ENCODE peak calls at places on chromosomes 5 and 9, in ten cellular contexts. Z, P, E, Y, Q, U, W, N, F and D are unnamed samples.

GRCh38 chr9:77731930-77732329 is 83.8 kb upstream of the GNA14 start:
- DNase-seq in Z (no peak), P (no peak), E (no peak), Y (no peak), Q (peak), U (no peak), W (no peak), N (no peak), F (peak), D (no peak)

GRCh38 chr9:69307446-69308216 is 17.4 kb upstream of the ENTREP1 start:
- DNase-seq in Z (no peak), P (no peak), E (no peak), Y (no peak), Q (no peak), U (no peak), W (no peak), N (peak), F (no peak), D (no peak)

GRCh38 chr5:169185626-169186025 is 115.3 kb downstream of the SLIT3 start:
- DNase-seq in Z (no peak), P (no peak), E (no peak), Y (no peak), Q (no peak), U (no peak), W (no peak), N (no peak), F (no peak), D (no peak)

GRCh38 chr5:145365464-145365863 is 469.7 kb downstream of the PRELID2 start:
- DNase-seq in Z (no peak), P (no peak), E (no peak), Y (no peak), Q (no peak), U (no peak), W (no peak), N (no peak), F (no peak), D (no peak)

GRCh38 chr9:118918180-118918579 is 451.1 kb downstream of the BRINP1 start:
- DNase-seq in Z (no peak), P (no peak), E (no peak), Y (no peak), Q (no peak), U (no peak), W (no peak), N (no peak), F (no peak), D (no peak)

GRCh38 chr5:103929310-103930003 is 366.9 kb upstream of the NUDT12 start:
- DNase-seq in Z (no peak), P (no peak), E (no peak), Y (no peak), Q (no peak), U (no peak), W (no peak), N (no peak), F (no peak), D (no peak)

GRCh38 chr9:118170032-118170955 is 466.1 kb downstream of the TLR4 start:
- DNase-seq in Z (peak), P (no peak), E (peak), Y (no peak), Q (peak), U (no peak), W (no peak), N (peak), F (peak), D (no peak)

GRCh38 chr9:83449981-83450380 is 88.2 kb downstream of the FRMD3 start:
- DNase-seq in Z (no peak), P (no peak), E (no peak), Y (no peak), Q (no peak), U (no peak), W (no peak), N (no peak), F (no peak), D (peak)

GRCh38 chr9:94772654-94773303 is 46.3 kb downstream of the AOPEP start:
- DNase-seq in Z (no peak), P (no peak), E (no peak), Y (no peak), Q (no peak), U (no peak), W (no peak), N (no peak), F (no peak), D (no peak)

GRCh38 chr5:145341842-145342241 is 493.3 kb downstream of the PRELID2 start:
- DNase-seq in Z (peak), P (no peak), E (no peak), Y (no peak), Q (no peak), U (no peak), W (no peak), N (no peak), F (no peak), D (no peak)

GRCh38 chr9:81321551-81321950 is 367.8 kb downstream of the TLE1 start:
- DNase-seq in Z (no peak), P (no peak), E (no peak), Y (no peak), Q (no peak), U (no peak), W (no peak), N (no peak), F (no peak), D (no peak)

GRCh38 chr9:127943746-127944145 is 6.1 kb upstream of the DPM2 start:
- DNase-seq in Z (peak), P (no peak), E (peak), Y (peak), Q (peak), U (peak), W (peak), N (peak), F (peak), D (peak)

GRCh38 chr5:42887575-42887974 is 75.9 kb upstream of the SELENOP start:
- DNase-seq in Z (no peak), P (no peak), E (no peak), Y (no peak), Q (no peak), U (no peak), W (no peak), N (no peak), F (no peak), D (no peak)

GRCh38 chr5:42889311-42889933 is 77.7 kb upstream of the SELENOP start:
- DNase-seq in Z (peak), P (peak), E (peak), Y (no peak), Q (peak), U (peak), W (peak), N (peak), F (peak), D (no peak)

GRCh38 chr5:42886612-42887011 is 74.9 kb upstream of the SELENOP start:
- DNase-seq in Z (no peak), P (no peak), E (no peak), Y (no peak), Q (no peak), U (no peak), W (no peak), N (no peak), F (no peak), D (no peak)

GRCh38 chr5:42888771-42889170 is 77.1 kb upstream of the SELENOP start:
- DNase-seq in Z (no peak), P (no peak), E (no peak), Y (no peak), Q (no peak), U (no peak), W (no peak), N (no peak), F (no peak), D (no peak)

DNA sequence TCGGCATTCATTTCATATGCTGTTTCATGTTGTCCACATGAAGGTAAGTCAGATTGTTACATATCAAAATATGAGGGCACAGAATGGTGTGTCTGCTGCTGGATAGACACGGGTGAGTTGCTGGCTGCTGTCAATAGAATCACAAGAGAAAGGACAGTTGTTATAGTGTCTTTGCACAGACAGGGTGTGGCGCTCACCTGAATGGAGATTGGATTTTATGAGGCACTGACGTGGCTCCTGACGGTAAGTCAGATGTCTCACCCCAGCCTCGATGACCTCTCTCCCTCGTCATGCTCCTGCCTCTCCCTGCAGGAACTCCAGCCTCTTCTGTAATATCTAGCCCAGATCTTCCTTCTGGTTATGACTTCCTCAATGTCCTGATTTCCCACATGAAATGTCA is 75.4 kb upstream of the SELENOP start:
- DNase-seq in Z (peak), P (no peak), E (no peak), Y (no peak), Q (no peak), U (no peak), W (no peak), N (no peak), F (no peak), D (no peak)
- TF ChIP-seq POLR2A in Z (no peak), P (no peak), E (no peak), Y (no peak), Q (no peak), U (no peak), W (no peak), N (no peak), F (no peak), D (no peak)

DNA sequence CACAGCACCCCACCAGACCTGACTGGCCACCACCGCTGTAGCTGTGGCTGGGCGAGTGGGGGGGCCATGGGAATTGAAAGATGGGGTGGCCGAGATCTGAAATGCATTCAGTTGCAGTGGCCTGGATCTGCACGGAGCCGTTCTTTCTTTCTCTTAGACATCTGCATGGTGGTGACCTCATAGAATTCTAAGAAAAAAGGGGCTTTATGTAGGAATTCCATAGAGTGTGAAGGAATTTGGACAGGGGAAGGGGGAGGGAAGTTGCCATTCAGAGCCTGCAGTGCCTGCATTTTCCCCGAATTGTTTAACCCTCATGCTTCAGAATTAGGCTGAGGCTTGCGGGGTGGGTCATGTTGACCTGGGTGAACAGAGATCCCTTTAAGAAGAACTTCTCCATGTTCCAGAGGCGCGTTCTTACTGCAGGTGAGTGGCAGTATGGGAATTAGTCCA is 4.9 kb downstream of the NEK6 start:
- DNase-seq in Z (no peak), P (no peak), E (no peak), Y (no peak), Q (no peak), U (no peak), W (no peak), N (no peak), F (no peak), D (no peak)
- H3K27ac ChIP-seq in Z (peak), P (no peak), E (no peak), Y (no peak), Q (no peak), U (peak), W (no peak), N (no peak), F (no peak), D (no peak)

GRCh38 chr9:129740174-129740573 is 12.7 kb downstream of the PTGES start:
- DNase-seq in Z (no peak), P (no peak), E (no peak), Y (no peak), Q (no peak), U (no peak), W (no peak), N (no peak), F (no peak), D (no peak)

GRCh38 chr9:129735546-129735945 is 17.3 kb downstream of the PTGES start:
- DNase-seq in Z (no peak), P (no peak), E (no peak), Y (no peak), Q (no peak), U (no peak), W (no peak), N (no peak), F (no peak), D (no peak)

GRCh38 chr9:129739432-129739831 is 13.4 kb downstream of the PTGES start:
- DNase-seq in Z (no peak), P (no peak), E (no peak), Y (no peak), Q (no peak), U (no peak), W (no peak), N (no peak), F (no peak), D (no peak)

GRCh38 chr9:129736334-129736733 is 16.5 kb downstream of the PTGES start:
- DNase-seq in Z (no peak), P (no peak), E (no peak), Y (no peak), Q (no peak), U (no peak), W (no peak), N (no peak), F (no peak), D (no peak)

DNA sequence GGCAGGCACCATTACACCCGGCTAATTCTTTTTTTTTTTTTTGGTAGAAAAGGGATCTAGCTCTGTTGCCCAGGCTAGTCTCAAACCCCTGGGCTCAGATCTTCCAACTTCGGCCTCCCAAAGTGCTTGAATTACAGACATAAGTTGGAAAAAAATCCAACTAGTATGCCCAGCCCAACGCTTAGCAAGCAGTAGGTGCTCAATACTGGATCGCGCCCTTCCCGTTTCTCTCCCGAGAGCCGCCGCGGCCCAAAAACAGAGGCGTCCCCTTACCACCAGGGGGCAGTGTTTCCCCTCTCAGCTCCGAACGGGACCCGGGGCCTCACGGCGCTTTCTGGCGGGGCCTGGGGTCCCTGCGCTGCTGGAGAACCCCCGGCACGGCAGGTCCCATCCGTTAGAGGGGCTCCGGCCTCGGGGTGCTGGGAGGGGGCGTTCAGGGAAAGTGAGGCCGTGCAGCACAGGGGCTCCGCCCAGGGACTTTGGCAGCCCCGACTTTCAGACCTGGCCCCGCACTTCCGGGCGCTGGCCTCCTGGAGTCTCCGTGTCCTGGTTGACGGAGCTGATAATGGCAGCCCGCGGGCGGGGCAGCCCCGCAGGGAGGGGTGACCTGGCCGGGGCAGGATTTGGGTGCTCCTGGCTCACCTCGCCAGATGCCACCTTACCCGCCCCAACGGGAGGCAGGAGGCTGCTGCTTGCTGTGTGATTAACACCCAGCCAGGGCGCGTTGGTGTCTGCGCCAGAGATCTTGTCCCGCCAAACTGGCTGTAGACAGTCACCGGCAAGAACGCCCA is 15.2 kb downstream of the PTGES start:
- DNase-seq in Z (peak), P (peak), E (peak), Y (peak), Q (peak), U (peak), W (peak), N (peak), F (peak), D (peak)
- TF ChIP-seq POLR2A in Z (no peak), P (no peak), E (no peak), Y (no peak), Q (no peak), U (no peak), W (no peak), N (no peak), F (peak), D (peak)

DNA sequence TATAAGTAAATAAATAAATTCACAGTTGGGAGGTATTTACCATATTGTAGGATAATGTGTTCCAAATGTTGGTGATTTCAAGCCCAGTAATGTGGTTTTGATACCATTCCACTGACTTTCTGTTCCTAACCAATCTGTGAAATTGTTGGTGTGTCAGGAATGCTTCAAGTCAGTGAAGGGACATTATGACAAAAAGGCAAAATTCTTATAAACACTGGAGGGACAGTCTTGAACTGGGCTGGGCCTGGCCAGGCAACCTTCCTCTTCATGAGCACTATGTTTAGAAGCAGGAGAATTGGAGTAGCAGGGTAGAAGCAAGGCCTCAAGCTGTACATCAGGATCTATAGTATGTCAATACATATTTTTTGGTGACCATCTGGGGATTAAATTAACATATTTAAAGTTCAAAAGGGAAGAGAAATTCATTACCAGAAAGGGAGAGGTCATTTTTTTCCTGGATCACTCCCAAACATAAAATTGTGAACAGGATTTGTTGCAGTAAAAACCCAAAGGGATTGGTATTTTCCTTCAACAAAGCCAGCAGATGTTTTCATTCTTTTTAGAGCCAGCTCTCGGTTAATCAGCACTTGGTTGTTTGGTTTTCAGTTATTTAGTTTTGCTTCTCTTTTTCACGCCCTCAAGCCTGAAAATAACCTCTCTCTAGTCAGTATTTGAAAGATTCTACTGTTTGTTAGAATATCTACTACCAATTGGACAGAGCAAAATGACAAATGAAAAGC is 77.9 kb upstream of the PIK3R1 start:
- DNase-seq in Z (no peak), P (no peak), E (no peak), Y (no peak), Q (no peak), U (no peak), W (no peak), N (no peak), F (no peak), D (no peak)
- H3K27ac ChIP-seq in Z (no peak), P (no peak), E (peak), Y (no peak), Q (no peak), U (no peak), W (no peak), N (no peak), F (no peak), D (peak)

GRCh38 chr5:10663531-10664183 is 97.4 kb downstream of the DAP start:
- DNase-seq in Z (no peak), P (no peak), E (peak), Y (no peak), Q (peak), U (peak), W (no peak), N (no peak), F (peak), D (no peak)
- TF ChIP-seq POLR2A in Z (no peak), P (no peak), E (no peak), Y (no peak), Q (no peak), U (no peak), W (no peak), N (no peak), F (no peak), D (no peak)

DNA sequence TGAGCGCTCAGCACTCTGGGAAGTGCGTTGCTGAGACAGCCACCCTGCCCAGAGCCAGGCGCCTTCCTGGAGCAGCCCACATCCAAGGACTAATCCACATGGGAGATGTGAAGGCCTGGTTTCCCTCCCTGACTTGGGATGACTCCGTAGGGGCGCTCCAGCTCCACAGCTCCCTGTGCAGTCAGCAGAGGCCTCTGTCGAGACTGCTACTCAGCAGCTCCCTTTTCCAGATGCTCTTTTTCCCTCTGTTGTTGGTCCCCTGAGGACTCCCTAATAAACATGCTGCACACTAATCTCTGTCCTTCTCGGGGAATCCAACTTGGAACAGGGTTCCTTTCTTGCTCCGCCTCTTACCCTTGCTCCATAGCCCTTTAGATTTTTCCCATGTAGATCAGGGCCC is 237.3 kb downstream of the ZSWIM6 start:
- DNase-seq in Z (no peak), P (no peak), E (peak), Y (no peak), Q (no peak), U (no peak), W (no peak), N (no peak), F (peak), D (no peak)
- H3K27ac ChIP-seq in Z (no peak), P (no peak), E (no peak), Y (no peak), Q (no peak), U (no peak), W (no peak), N (no peak), F (no peak), D (no peak)

DNA sequence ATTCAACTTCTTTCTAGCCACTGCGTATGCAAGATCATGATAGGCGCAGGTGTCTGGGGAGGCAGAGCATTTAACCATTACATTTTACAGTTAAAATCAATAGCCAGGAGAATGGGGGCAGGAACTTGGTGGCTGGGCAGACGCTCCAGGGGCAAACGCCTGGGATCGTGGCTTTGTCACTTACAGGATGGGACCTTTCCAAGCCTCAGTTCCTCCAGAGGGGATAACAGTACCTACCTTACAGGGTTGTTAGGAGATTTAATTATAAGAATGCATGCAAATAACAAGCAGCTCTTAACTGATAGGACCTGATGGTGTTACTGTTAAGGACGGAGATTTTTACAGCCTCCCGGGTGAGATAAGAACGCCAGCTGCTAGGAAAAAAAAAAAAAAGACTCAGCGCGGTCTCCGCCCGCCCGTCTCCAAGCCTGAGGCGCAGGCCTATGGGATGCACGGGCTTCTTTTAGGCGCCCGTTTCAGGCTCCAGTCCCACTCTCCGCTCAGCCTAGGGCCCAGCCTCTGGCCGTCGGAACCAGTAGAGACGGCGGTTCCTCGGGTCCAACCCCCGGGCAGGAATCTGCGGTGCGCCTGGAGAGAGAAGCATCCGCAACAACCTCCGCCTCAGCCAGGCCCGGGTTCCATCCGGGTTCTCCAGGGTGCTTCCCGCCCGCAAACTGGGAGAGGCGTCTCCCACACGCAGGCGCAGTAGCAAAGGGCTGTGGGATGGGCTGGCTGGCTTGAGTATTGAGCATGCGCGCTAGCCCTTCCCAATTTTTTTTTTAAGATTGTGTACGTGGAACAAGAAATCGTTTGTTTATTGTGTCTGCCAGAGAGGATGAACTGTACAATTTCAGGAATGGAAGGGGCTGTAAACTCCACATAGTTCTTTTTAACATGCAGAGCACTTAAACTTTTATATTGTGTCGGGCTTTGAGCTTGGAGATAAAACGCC is at the start of gene FAM200C:
- DNase-seq in Z (peak), P (peak), E (peak), Y (peak), Q (peak), U (peak), W (peak), N (peak), F (peak), D (peak)
- TF ChIP-seq POLR2A in Z (peak), P (peak), E (no peak), Y (peak), Q (peak), U (peak), W (peak), N (peak), F (peak), D (peak)